ENCODE peak calls at places on chromosomes 6 and 20, in eight cellular contexts. K is GM20000; J is CD4-positive, CD25-positive, alpha-beta regulatory T cell; W is H54; Z is stromal cell of bone marrow; P is activated naive CD4-positive, alpha-beta T cell; F is astrocyte of the spinal cord; V is AG09309. E is an unnamed sample.

GRCh38 chr20:58890454-58891075 is 38.0 kb downstream of the GNAS start:
- DNase-seq in K (peak; percentile 75), J (peak; percentile 69), W (peak; percentile 49), Z (peak; percentile 66), P (peak; percentile 50), F (peak; percentile 88), V (no peak), E (peak; percentile 59)

GRCh38 chr20:34536798-34537394 is 20.7 kb downstream of the DYNLRB1 start:
- DNase-seq in K (no peak), J (peak; percentile 55), W (no peak), Z (no peak), P (no peak), F (no peak), V (no peak), E (no peak)

GRCh38 chr6:73471686-73472290 is 10.3 kb downstream of the MTO1 start:
- DNase-seq in K (peak; percentile 47), J (no peak), W (no peak), Z (no peak), P (no peak), F (no peak), V (no peak), E (no peak)

GRCh38 chr6:166786704-166787293 is 159.7 kb upstream of the RPS6KA2 start:
- DNase-seq in K (peak; percentile 73), J (peak; percentile 67), W (peak; percentile 19), Z (peak; percentile 50), P (no peak), F (peak; percentile 67), V (peak; percentile 31), E (peak; percentile 11)

GRCh38 chr6:13575377-13575775 is 975 bp downstream of the SIRT5 start:
- DNase-seq in K (no peak), J (no peak), W (no peak), Z (no peak), P (no peak), F (no peak), V (no peak), E (no peak)

GRCh38 chr6:12414096-12414675 is 124.0 kb downstream of the EDN1 start:
- DNase-seq in K (no peak), J (no peak), W (no peak), Z (peak; percentile 24), P (no peak), F (no peak), V (no peak), E (no peak)

GRCh38 chr6:125918681-125919566 is 37.6 kb upstream of the HINT3 start:
- DNase-seq in K (peak; percentile 70), J (peak; percentile 85), W (no peak), Z (peak; percentile 89), P (no peak), F (peak; percentile 82), V (peak; percentile 70), E (peak; percentile 79)

GRCh38 chr6:24910850-24911712 is 24.7 kb downstream of the RIPOR2 start:
- DNase-seq in K (peak; percentile 56), J (no peak), W (no peak), Z (no peak), P (peak; percentile 22), F (no peak), V (no peak), E (no peak)

GRCh38 chr20:46833360-46833759 is 61.3 kb upstream of the EYA2 start:
- DNase-seq in K (no peak), J (no peak), W (no peak), Z (no peak), P (no peak), F (no peak), V (no peak), E (no peak)

GRCh38 chr6:39927159-39927558 is 7.1 kb downstream of the MOCS1 start:
- DNase-seq in K (no peak), J (no peak), W (peak; percentile 70), Z (no peak), P (no peak), F (peak; percentile 38), V (no peak), E (no peak)

GRCh38 chr6:117327149-117328004 is 62.0 kb downstream of the VGLL2 start:
- DNase-seq in K (no peak), J (no peak), W (no peak), Z (no peak), P (no peak), F (no peak), V (no peak), E (no peak)

GRCh38 chr6:147507162-147508072 is 1.1 kb upstream of the SAMD5 start:
- DNase-seq in K (peak; percentile 40), J (no peak), W (peak; percentile 15), Z (no peak), P (no peak), F (peak; percentile 19), V (no peak), E (no peak)

GRCh38 chr6:88702956-88703556 is 260.4 kb downstream of the RNGTT start:
- DNase-seq in K (no peak), J (no peak), W (no peak), Z (no peak), P (no peak), F (no peak), V (no peak), E (no peak)

GRCh38 chr6:1388081-1388926 is 1.1 kb upstream of the FOXF2 start:
- DNase-seq in K (peak; percentile 31), J (no peak), W (no peak), Z (no peak), P (no peak), F (no peak), V (no peak), E (no peak)

GRCh38 chr20:43508604-43509040 is 1.1 kb downstream of the L3MBTL1 start:
- DNase-seq in K (peak; percentile 32), J (no peak), W (no peak), Z (no peak), P (no peak), F (no peak), V (no peak), E (no peak)

GRCh38 chr6:6749791-6750434 is 161.4 kb downstream of the LY86 start:
- DNase-seq in K (no peak), J (peak; percentile 40), W (peak; percentile 97), Z (peak; percentile 50), P (peak; percentile 5), F (peak; percentile 75), V (peak; percentile 43), E (peak; percentile 68)

GRCh38 chr6:38095054-38095453 is 275.5 kb downstream of the ZFAND3 start:
- DNase-seq in K (no peak), J (no peak), W (peak; percentile 6), Z (no peak), P (no peak), F (peak; percentile 60), V (no peak), E (no peak)

GRCh38 chr6:108732101-108732870 is 115.9 kb upstream of the ARMC2 start:
- DNase-seq in K (no peak), J (no peak), W (peak; percentile 53), Z (peak; percentile 47), P (no peak), F (no peak), V (no peak), E (no peak)

GRCh38 chr20:3744806-3745685 is 12.6 kb downstream of the HSPA12B start:
- DNase-seq in K (peak; percentile 69), J (peak; percentile 80), W (no peak), Z (no peak), P (peak; percentile 28), F (peak; percentile 59), V (no peak), E (no peak)

GRCh38 chr6:34315780-34316179 is 67.0 kb upstream of the SMIM29 start:
- DNase-seq in K (peak; percentile 51), J (peak; percentile 41), W (no peak), Z (no peak), P (no peak), F (no peak), V (no peak), E (no peak)

GRCh38 chr6:77292564-77293546 is 170.4 kb downstream of the HTR1B start:
- DNase-seq in K (no peak), J (no peak), W (peak; percentile 9), Z (peak; percentile 7), P (no peak), F (peak; percentile 81), V (peak; percentile 75), E (peak; percentile 54)

GRCh38 chr6:149963212-149963461 is 606 bp upstream of the ULBP1 start:
- DNase-seq in K (peak; percentile 42), J (peak; percentile 49), W (peak; percentile 74), Z (no peak), P (no peak), F (peak; percentile 50), V (no peak), E (no peak)

GRCh38 chr6:127946388-127946787 is 45.5 kb upstream of the THEMIS start:
- DNase-seq in K (no peak), J (no peak), W (no peak), Z (no peak), P (no peak), F (no peak), V (no peak), E (no peak)

GRCh38 chr6:81051952-81052351 is 700.5 kb downstream of the TENT5A start:
- DNase-seq in K (no peak), J (no peak), W (no peak), Z (no peak), P (no peak), F (no peak), V (no peak), E (no peak)

GRCh38 chr20:35866446-35867202 is 87.7 kb downstream of the SCAND1 start:
- DNase-seq in K (no peak), J (no peak), W (no peak), Z (no peak), P (no peak), F (peak; percentile 24), V (peak; percentile 85), E (no peak)

GRCh38 chr20:32678948-32679347 is 5.2 kb upstream of the C20orf203 start:
- DNase-seq in K (no peak), J (no peak), W (no peak), Z (peak; percentile 21), P (no peak), F (no peak), V (no peak), E (no peak)

GRCh38 chr20:21125072-21125848 is 622 bp upstream of the KIZ start:
- DNase-seq in K (peak; percentile 12), J (no peak), W (peak; percentile 35), Z (no peak), P (no peak), F (no peak), V (no peak), E (no peak)

GRCh38 chr20:15487682-15488081 is 1085.6 kb downstream of the KIF16B start:
- DNase-seq in K (no peak), J (no peak), W (no peak), Z (no peak), P (no peak), F (no peak), V (no peak), E (no peak)

GRCh38 chr6:61675734-61676133 is 610.3 kb downstream of the KHDRBS2 start:
- DNase-seq in K (no peak), J (no peak), W (no peak), Z (no peak), P (no peak), F (no peak), V (no peak), E (no peak)

GRCh38 chr6:80553071-80553740 is 446.7 kb downstream of the BCKDHB start:
- DNase-seq in K (no peak), J (no peak), W (no peak), Z (no peak), P (no peak), F (peak; percentile 78), V (no peak), E (no peak)

GRCh38 chr20:36213362-36213761 is 22.9 kb upstream of the AAR2 start:
- DNase-seq in K (no peak), J (no peak), W (no peak), Z (no peak), P (no peak), F (no peak), V (no peak), E (no peak)

GRCh38 chr6:79646006-79646405 is 14.9 kb downstream of the SH3BGRL2 start:
- DNase-seq in K (no peak), J (peak; percentile 43), W (no peak), Z (no peak), P (no peak), F (no peak), V (no peak), E (no peak)

E was measured in skeletal muscle cell.